ENCODE peak calls at places on chromosomes 12 and 14, in eight cellular contexts. One of them, this sample, is unnamed.

GRCh38 chr12:108560752-108561719 is at the start of gene SART3:
- DNase-seq in Peyer's patch: peak; percentile 85
- DNase-seq in GM23248: peak; percentile 96
- DNase-seq in thyroid gland: peak; percentile 69
- DNase-seq in SJSA1: peak; percentile 71
- DNase-seq in lower lobe of right lung: peak; percentile 89
- DNase-seq in choroid plexus epithelial cell: peak; percentile 93
- DNase-seq in HCT116: peak; percentile 89
- DNase-seq in this sample: peak; percentile 93

GRCh38 chr12:130132831-130133635 is 29.2 kb upstream of the FZD10 start:
- DNase-seq in Peyer's patch: no peak
- DNase-seq in GM23248: no peak
- DNase-seq in SJSA1: no peak
- DNase-seq in HCT116: no peak
- DNase-seq in choroid plexus epithelial cell: no peak
- DNase-seq in lower lobe of right lung: no peak
- DNase-seq in thyroid gland: no peak
- DNase-seq in this sample: no peak

GRCh38 chr14:39731912-39732311 is 299.7 kb upstream of the FBXO33 start:
- DNase-seq in Peyer's patch: no peak
- DNase-seq in HCT116: peak; percentile 2
- DNase-seq in lower lobe of right lung: no peak
- DNase-seq in thyroid gland: no peak
- DNase-seq in SJSA1: no peak
- DNase-seq in GM23248: no peak
- DNase-seq in choroid plexus epithelial cell: no peak
- DNase-seq in this sample: no peak

GRCh38 chr14:78448483-78449094 is 278.4 kb downstream of the NRXN3 start:
- DNase-seq in Peyer's patch: peak; percentile 54
- DNase-seq in GM23248: peak; percentile 42
- DNase-seq in HCT116: peak; percentile 15
- DNase-seq in lower lobe of right lung: no peak
- DNase-seq in choroid plexus epithelial cell: peak; percentile 38
- DNase-seq in thyroid gland: peak; percentile 24
- DNase-seq in SJSA1: peak; percentile 48
- DNase-seq in this sample: peak; percentile 50

GRCh38 chr12:56271031-56271430 is 4.3 kb downstream of the COQ10A start:
- DNase-seq in Peyer's patch: no peak
- DNase-seq in SJSA1: no peak
- DNase-seq in GM23248: peak; percentile 59
- DNase-seq in lower lobe of right lung: no peak
- DNase-seq in thyroid gland: no peak
- DNase-seq in HCT116: no peak
- DNase-seq in choroid plexus epithelial cell: peak; percentile 66
- DNase-seq in this sample: peak; percentile 39

GRCh38 chr12:46787496-46788055 is 38.2 kb downstream of the SLC38A4 start:
- DNase-seq in choroid plexus epithelial cell: peak; percentile 23
- DNase-seq in lower lobe of right lung: no peak
- DNase-seq in thyroid gland: no peak
- DNase-seq in SJSA1: no peak
- DNase-seq in HCT116: no peak
- DNase-seq in GM23248: peak; percentile 9
- DNase-seq in Peyer's patch: no peak
- DNase-seq in this sample: peak; percentile 54

GRCh38 chr12:951166-951565 is 1.7 kb upstream of the RAD52 start:
- DNase-seq in SJSA1: no peak
- DNase-seq in GM23248: no peak
- DNase-seq in lower lobe of right lung: no peak
- DNase-seq in choroid plexus epithelial cell: no peak
- DNase-seq in Peyer's patch: no peak
- DNase-seq in thyroid gland: no peak
- DNase-seq in HCT116: no peak
- DNase-seq in this sample: no peak

GRCh38 chr12:105855691-105856405 is 282.9 kb downstream of the NUAK1 start:
- DNase-seq in choroid plexus epithelial cell: no peak
- DNase-seq in HCT116: no peak
- DNase-seq in lower lobe of right lung: no peak
- DNase-seq in SJSA1: no peak
- DNase-seq in GM23248: no peak
- DNase-seq in Peyer's patch: no peak
- DNase-seq in thyroid gland: no peak
- DNase-seq in this sample: peak; percentile 15

GRCh38 chr12:80044694-80045046 is 54.7 kb upstream of the OTOGL start:
- DNase-seq in choroid plexus epithelial cell: peak; percentile 82
- DNase-seq in SJSA1: no peak
- DNase-seq in HCT116: peak; percentile 12
- DNase-seq in thyroid gland: no peak
- DNase-seq in Peyer's patch: no peak
- DNase-seq in GM23248: peak; percentile 95
- DNase-seq in lower lobe of right lung: no peak
- DNase-seq in this sample: peak; percentile 81
- H3K4me3 ChIP-seq in choroid plexus epithelial cell: no peak overlapping the region
- H3K4me3 ChIP-seq in SJSA1: no peak overlapping the region
- H3K4me3 ChIP-seq in HCT116: no peak overlapping the region
- H3K4me3 ChIP-seq in thyroid gland: no peak overlapping the region
- H3K4me3 ChIP-seq in Peyer's patch: no peak overlapping the region
- H3K4me3 ChIP-seq in GM23248: peak overlapping the region; percentile 51
- H3K4me3 ChIP-seq in lower lobe of right lung: no peak overlapping the region
- H3K4me3 ChIP-seq in this sample: peak overlapping the region; percentile 60

GRCh38 chr12:12715128-12715458 is 2.1 kb upstream of the CDKN1B start:
- DNase-seq in HCT116: no peak
- DNase-seq in GM23248: no peak
- DNase-seq in thyroid gland: no peak
- DNase-seq in Peyer's patch: no peak
- DNase-seq in choroid plexus epithelial cell: no peak
- DNase-seq in SJSA1: no peak
- DNase-seq in lower lobe of right lung: no peak
- DNase-seq in this sample: no peak

GRCh38 chr12:12714276-12715001 is 2.7 kb upstream of the CDKN1B start:
- DNase-seq in Peyer's patch: peak; percentile 67
- DNase-seq in lower lobe of right lung: peak; percentile 60
- DNase-seq in choroid plexus epithelial cell: peak; percentile 61
- DNase-seq in HCT116: no peak
- DNase-seq in thyroid gland: peak; percentile 80
- DNase-seq in SJSA1: no peak
- DNase-seq in GM23248: peak; percentile 64
- DNase-seq in this sample: peak; percentile 48

GRCh38 chr12:12716151-12716844 is 870 bp upstream of the CDKN1B start:
- DNase-seq in Peyer's patch: no peak
- DNase-seq in choroid plexus epithelial cell: peak; percentile 51
- DNase-seq in thyroid gland: peak; percentile 42
- DNase-seq in SJSA1: no peak
- DNase-seq in lower lobe of right lung: no peak
- DNase-seq in HCT116: no peak
- DNase-seq in GM23248: peak; percentile 58
- DNase-seq in this sample: peak; percentile 62

GRCh38 chr12:12716845-12717585 is at the start of gene CDKN1B:
- DNase-seq in SJSA1: peak; percentile 94
- DNase-seq in thyroid gland: peak; percentile 93
- DNase-seq in HCT116: peak; percentile 65
- DNase-seq in lower lobe of right lung: peak; percentile 96
- DNase-seq in GM23248: peak; percentile 97
- DNase-seq in choroid plexus epithelial cell: peak; percentile 96
- DNase-seq in Peyer's patch: peak; percentile 94
- DNase-seq in this sample: peak; percentile 96

GRCh38 chr12:12715459-12716150 is 1.6 kb upstream of the CDKN1B start:
- DNase-seq in lower lobe of right lung: no peak
- DNase-seq in GM23248: peak; percentile 28
- DNase-seq in SJSA1: no peak
- DNase-seq in HCT116: no peak
- DNase-seq in choroid plexus epithelial cell: peak; percentile 13
- DNase-seq in thyroid gland: no peak
- DNase-seq in Peyer's patch: no peak
- DNase-seq in this sample: no peak
- H3K4me3 ChIP-seq in lower lobe of right lung: peak overlapping the region; percentile 91
- H3K4me3 ChIP-seq in GM23248: peak overlapping the region; percentile 90
- H3K4me3 ChIP-seq in SJSA1: peak overlapping the region; percentile 80
- H3K4me3 ChIP-seq in HCT116: no peak overlapping the region
- H3K4me3 ChIP-seq in choroid plexus epithelial cell: peak overlapping the region; percentile 97
- H3K4me3 ChIP-seq in thyroid gland: no peak overlapping the region
- H3K4me3 ChIP-seq in Peyer's patch: peak overlapping the region; percentile 91
- H3K4me3 ChIP-seq in this sample: peak overlapping the region; percentile 99

DNA sequence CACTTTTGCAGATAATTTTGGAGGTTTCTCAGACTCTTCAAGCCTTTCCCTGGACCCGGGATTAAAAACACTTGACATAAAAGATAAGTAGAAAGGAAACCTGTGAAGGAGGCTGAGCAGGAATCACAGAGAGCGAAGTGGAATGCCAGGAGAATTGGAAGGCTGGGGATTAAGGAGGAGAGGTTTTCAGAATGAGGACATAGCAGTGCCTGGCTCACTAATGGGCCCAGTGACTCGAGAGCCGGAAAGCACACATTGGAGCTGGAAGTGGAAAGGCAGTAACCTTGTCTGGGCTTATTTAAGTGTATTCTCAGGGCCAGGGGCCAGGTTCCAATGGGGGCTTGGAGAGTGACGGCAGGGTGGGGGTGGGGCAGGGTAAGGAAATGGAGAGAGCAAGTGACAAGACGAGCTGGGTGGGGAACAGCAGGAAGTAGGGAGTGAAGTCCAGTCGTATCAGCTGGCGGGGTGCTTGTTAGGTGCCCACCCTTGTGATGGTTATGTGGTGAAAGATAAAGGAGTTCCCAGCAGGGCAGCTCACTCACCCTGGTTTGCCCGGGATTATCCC is 13.1 kb downstream of the EVL start:
- DNase-seq in HCT116: no peak
- DNase-seq in Peyer's patch: no peak
- DNase-seq in thyroid gland: no peak
- DNase-seq in choroid plexus epithelial cell: no peak
- DNase-seq in lower lobe of right lung: no peak
- DNase-seq in SJSA1: peak; percentile 14
- DNase-seq in GM23248: no peak
- DNase-seq in this sample: no peak
- H3K4me3 ChIP-seq in HCT116: no peak overlapping the region
- H3K4me3 ChIP-seq in Peyer's patch: no peak overlapping the region
- H3K4me3 ChIP-seq in thyroid gland: no peak overlapping the region
- H3K4me3 ChIP-seq in choroid plexus epithelial cell: no peak overlapping the region
- H3K4me3 ChIP-seq in lower lobe of right lung: no peak overlapping the region
- H3K4me3 ChIP-seq in SJSA1: no peak overlapping the region
- H3K4me3 ChIP-seq in GM23248: no peak overlapping the region
- H3K4me3 ChIP-seq in this sample: no peak overlapping the region

GRCh38 chr14:101772770-101773169 is 11.3 kb downstream of the PPP2R5C start:
- DNase-seq in SJSA1: no peak
- DNase-seq in lower lobe of right lung: no peak
- DNase-seq in HCT116: no peak
- DNase-seq in GM23248: no peak
- DNase-seq in Peyer's patch: no peak
- DNase-seq in thyroid gland: no peak
- DNase-seq in choroid plexus epithelial cell: no peak
- DNase-seq in this sample: no peak
- H3K4me3 ChIP-seq in SJSA1: no peak overlapping the region
- H3K4me3 ChIP-seq in lower lobe of right lung: no peak overlapping the region
- H3K4me3 ChIP-seq in HCT116: no peak overlapping the region
- H3K4me3 ChIP-seq in GM23248: no peak overlapping the region
- H3K4me3 ChIP-seq in Peyer's patch: no peak overlapping the region
- H3K4me3 ChIP-seq in thyroid gland: no peak overlapping the region
- H3K4me3 ChIP-seq in choroid plexus epithelial cell: no peak overlapping the region
- H3K4me3 ChIP-seq in this sample: no peak overlapping the region

GRCh38 chr12:49538740-49539403 is at the start of gene KCNH3:
- DNase-seq in choroid plexus epithelial cell: peak; percentile 64
- DNase-seq in GM23248: peak; percentile 82
- DNase-seq in HCT116: peak; percentile 37
- DNase-seq in Peyer's patch: peak; percentile 85
- DNase-seq in thyroid gland: peak; percentile 81
- DNase-seq in lower lobe of right lung: peak; percentile 89
- DNase-seq in SJSA1: peak; percentile 87
- DNase-seq in this sample: peak; percentile 83

GRCh38 chr12:49541140-49541861 is 2.5 kb downstream of the KCNH3 start:
- DNase-seq in lower lobe of right lung: no peak
- DNase-seq in thyroid gland: no peak
- DNase-seq in HCT116: no peak
- DNase-seq in Peyer's patch: no peak
- DNase-seq in GM23248: no peak
- DNase-seq in choroid plexus epithelial cell: no peak
- DNase-seq in SJSA1: no peak
- DNase-seq in this sample: no peak

GRCh38 chr12:49537709-49538601 is 875 bp upstream of the KCNH3 start:
- DNase-seq in SJSA1: peak; percentile 44
- DNase-seq in lower lobe of right lung: no peak
- DNase-seq in GM23248: peak; percentile 45
- DNase-seq in choroid plexus epithelial cell: no peak
- DNase-seq in HCT116: no peak
- DNase-seq in thyroid gland: peak; percentile 26
- DNase-seq in Peyer's patch: peak; percentile 53
- DNase-seq in this sample: peak; percentile 46

GRCh38 chr12:49540229-49541139 is 1.7 kb downstream of the KCNH3 start:
- DNase-seq in SJSA1: no peak
- DNase-seq in choroid plexus epithelial cell: no peak
- DNase-seq in lower lobe of right lung: no peak
- DNase-seq in Peyer's patch: peak; percentile 50
- DNase-seq in GM23248: no peak
- DNase-seq in HCT116: no peak
- DNase-seq in thyroid gland: no peak
- DNase-seq in this sample: no peak

DNA sequence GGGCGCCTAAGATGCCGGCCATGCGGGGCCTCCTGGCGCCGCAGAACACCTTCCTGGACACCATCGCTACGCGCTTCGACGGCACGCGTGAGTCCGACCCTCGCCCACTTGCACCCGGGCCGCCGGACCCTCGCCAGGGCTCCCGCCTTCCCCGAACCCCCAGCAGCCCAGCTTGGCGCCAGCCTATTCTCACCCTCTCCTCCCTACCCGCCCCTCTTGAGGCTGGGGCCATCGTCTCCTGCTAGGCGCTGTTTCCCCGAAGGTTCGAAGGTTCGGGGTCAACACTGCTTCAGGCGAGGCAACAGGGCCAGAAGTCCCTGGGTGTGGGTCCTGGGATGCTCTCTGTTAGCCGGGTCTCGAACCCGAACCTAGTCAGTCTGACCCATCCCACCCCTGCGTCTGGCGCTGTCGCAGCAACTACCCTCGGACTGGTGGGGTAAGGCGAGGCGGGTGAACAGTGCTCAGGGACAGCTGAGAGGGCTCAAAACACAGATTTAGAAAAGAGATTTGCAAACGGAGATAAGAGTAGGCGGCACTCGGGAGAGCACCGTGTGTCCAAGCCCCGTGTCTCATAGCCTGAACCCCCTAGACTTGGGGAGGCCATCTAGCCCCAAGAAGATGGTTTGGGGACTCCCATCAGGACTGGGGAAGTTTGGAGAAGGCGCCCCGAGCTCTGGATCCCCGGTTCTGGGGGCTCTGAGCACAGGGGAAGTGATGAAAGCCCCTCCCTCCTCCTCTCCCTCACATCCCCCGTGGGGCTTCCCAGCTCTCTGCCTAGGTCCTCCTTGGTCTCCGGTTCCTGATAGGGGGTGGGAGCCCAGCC is 787 bp downstream of the KCNH3 start:
- DNase-seq in SJSA1: no peak
- DNase-seq in choroid plexus epithelial cell: no peak
- DNase-seq in lower lobe of right lung: no peak
- DNase-seq in thyroid gland: no peak
- DNase-seq in GM23248: no peak
- DNase-seq in Peyer's patch: peak; percentile 41
- DNase-seq in HCT116: no peak
- DNase-seq in this sample: no peak
- H3K4me3 ChIP-seq in SJSA1: peak overlapping the region; percentile 38
- H3K4me3 ChIP-seq in choroid plexus epithelial cell: no peak overlapping the region
- H3K4me3 ChIP-seq in lower lobe of right lung: peak overlapping the region; percentile 59
- H3K4me3 ChIP-seq in thyroid gland: no peak overlapping the region
- H3K4me3 ChIP-seq in GM23248: no peak overlapping the region
- H3K4me3 ChIP-seq in Peyer's patch: no peak overlapping the region
- H3K4me3 ChIP-seq in HCT116: peak overlapping the region; percentile 89
- H3K4me3 ChIP-seq in this sample: no peak overlapping the region